ENCODE peak calls at places on chromosomes 16 and 17, in four cellular contexts. One of them, this sample, is unnamed.

GRCh38 chr17:8803531-8804416 is 4.6 kb upstream of the MFSD6L start:
- DNase-seq in effector memory CD4-positive, alpha-beta T cell: no peak
- DNase-seq in heart right ventricle: no peak
- DNase-seq in stimulated activated CD4-positive, alpha-beta T cell treated with anti-CD3 and anti-CD28 coated beads, Interleukin-12 subunit alpha, Interleukin-12 subunit beta, amount 100 ng/mL, for 4 hours: no peak
- DNase-seq in this sample: no peak

GRCh38 chr16:24337013-24337412 is 80.9 kb downstream of the CACNG3 start:
- DNase-seq in stimulated activated CD4-positive, alpha-beta T cell treated with anti-CD3 and anti-CD28 coated beads, Interleukin-12 subunit alpha, Interleukin-12 subunit beta, amount 100 ng/mL, for 4 hours: no peak
- DNase-seq in effector memory CD4-positive, alpha-beta T cell: no peak
- DNase-seq in heart right ventricle: no peak
- DNase-seq in this sample: no peak

GRCh38 chr17:50806141-50806643 is 29.2 kb upstream of the WFIKKN2 start:
- DNase-seq in stimulated activated CD4-positive, alpha-beta T cell treated with anti-CD3 and anti-CD28 coated beads, Interleukin-12 subunit alpha, Interleukin-12 subunit beta, amount 100 ng/mL, for 4 hours: no peak
- DNase-seq in effector memory CD4-positive, alpha-beta T cell: no peak
- DNase-seq in heart right ventricle: no peak
- DNase-seq in this sample: peak; percentile 39

GRCh38 chr16:27286446-27286845 is 17.9 kb upstream of the NSMCE1 start:
- DNase-seq in heart right ventricle: no peak
- DNase-seq in stimulated activated CD4-positive, alpha-beta T cell treated with anti-CD3 and anti-CD28 coated beads, Interleukin-12 subunit alpha, Interleukin-12 subunit beta, amount 100 ng/mL, for 4 hours: no peak
- DNase-seq in effector memory CD4-positive, alpha-beta T cell: no peak
- DNase-seq in this sample: no peak

GRCh38 chr17:909642-910323 is 69.8 kb downstream of the NXN start:
- DNase-seq in effector memory CD4-positive, alpha-beta T cell: no peak
- DNase-seq in heart right ventricle: no peak
- DNase-seq in stimulated activated CD4-positive, alpha-beta T cell treated with anti-CD3 and anti-CD28 coated beads, Interleukin-12 subunit alpha, Interleukin-12 subunit beta, amount 100 ng/mL, for 4 hours: no peak
- DNase-seq in this sample: peak; percentile 61

GRCh38 chr17:79950306-79950705 is 85.4 kb downstream of the TBC1D16 start:
- DNase-seq in effector memory CD4-positive, alpha-beta T cell: no peak
- DNase-seq in stimulated activated CD4-positive, alpha-beta T cell treated with anti-CD3 and anti-CD28 coated beads, Interleukin-12 subunit alpha, Interleukin-12 subunit beta, amount 100 ng/mL, for 4 hours: no peak
- DNase-seq in heart right ventricle: no peak
- DNase-seq in this sample: no peak

GRCh38 chr17:61387511-61388305 is 11.9 kb upstream of the TBX2 start:
- DNase-seq in stimulated activated CD4-positive, alpha-beta T cell treated with anti-CD3 and anti-CD28 coated beads, Interleukin-12 subunit alpha, Interleukin-12 subunit beta, amount 100 ng/mL, for 4 hours: no peak
- DNase-seq in heart right ventricle: no peak
- DNase-seq in effector memory CD4-positive, alpha-beta T cell: no peak
- DNase-seq in this sample: no peak

GRCh38 chr16:61730997-61731396 is 305.2 kb downstream of the CDH8 start:
- DNase-seq in stimulated activated CD4-positive, alpha-beta T cell treated with anti-CD3 and anti-CD28 coated beads, Interleukin-12 subunit alpha, Interleukin-12 subunit beta, amount 100 ng/mL, for 4 hours: no peak
- DNase-seq in effector memory CD4-positive, alpha-beta T cell: no peak
- DNase-seq in heart right ventricle: no peak
- DNase-seq in this sample: no peak

GRCh38 chr16:87963400-87963799 is 12.2 kb downstream of the BANP start:
- DNase-seq in stimulated activated CD4-positive, alpha-beta T cell treated with anti-CD3 and anti-CD28 coated beads, Interleukin-12 subunit alpha, Interleukin-12 subunit beta, amount 100 ng/mL, for 4 hours: peak; percentile 52
- DNase-seq in effector memory CD4-positive, alpha-beta T cell: peak; percentile 52
- DNase-seq in heart right ventricle: no peak
- DNase-seq in this sample: peak; percentile 45

GRCh38 chr16:67547423-67548264 is 14.7 kb upstream of the CTCF start:
- DNase-seq in stimulated activated CD4-positive, alpha-beta T cell treated with anti-CD3 and anti-CD28 coated beads, Interleukin-12 subunit alpha, Interleukin-12 subunit beta, amount 100 ng/mL, for 4 hours: no peak
- DNase-seq in heart right ventricle: no peak
- DNase-seq in effector memory CD4-positive, alpha-beta T cell: peak; percentile 46
- DNase-seq in this sample: peak; percentile 53

GRCh38 chr17:38922538-38923291 is 2.7 kb upstream of the LASP1NB start:
- DNase-seq in effector memory CD4-positive, alpha-beta T cell: no peak
- DNase-seq in heart right ventricle: peak; percentile 34
- DNase-seq in stimulated activated CD4-positive, alpha-beta T cell treated with anti-CD3 and anti-CD28 coated beads, Interleukin-12 subunit alpha, Interleukin-12 subunit beta, amount 100 ng/mL, for 4 hours: no peak
- DNase-seq in this sample: peak; percentile 77

GRCh38 chr16:4500283-4500682 is 24.1 kb downstream of the HMOX2 start:
- DNase-seq in effector memory CD4-positive, alpha-beta T cell: no peak
- DNase-seq in heart right ventricle: no peak
- DNase-seq in stimulated activated CD4-positive, alpha-beta T cell treated with anti-CD3 and anti-CD28 coated beads, Interleukin-12 subunit alpha, Interleukin-12 subunit beta, amount 100 ng/mL, for 4 hours: no peak
- DNase-seq in this sample: no peak

GRCh38 chr16:3797904-3798811 is 80.8 kb upstream of the TRAP1 start:
- DNase-seq in heart right ventricle: no peak
- DNase-seq in stimulated activated CD4-positive, alpha-beta T cell treated with anti-CD3 and anti-CD28 coated beads, Interleukin-12 subunit alpha, Interleukin-12 subunit beta, amount 100 ng/mL, for 4 hours: no peak
- DNase-seq in effector memory CD4-positive, alpha-beta T cell: no peak
- DNase-seq in this sample: no peak

GRCh38 chr17:45428050-45428953 is 4.4 kb downstream of the ARHGAP27 start:
- DNase-seq in effector memory CD4-positive, alpha-beta T cell: peak; percentile 63
- DNase-seq in stimulated activated CD4-positive, alpha-beta T cell treated with anti-CD3 and anti-CD28 coated beads, Interleukin-12 subunit alpha, Interleukin-12 subunit beta, amount 100 ng/mL, for 4 hours: peak; percentile 76
- DNase-seq in heart right ventricle: peak; percentile 76
- DNase-seq in this sample: peak; percentile 70

GRCh38 chr17:39108976-39109375 is 42.5 kb downstream of the PLXDC1 start:
- DNase-seq in heart right ventricle: no peak
- DNase-seq in effector memory CD4-positive, alpha-beta T cell: no peak
- DNase-seq in stimulated activated CD4-positive, alpha-beta T cell treated with anti-CD3 and anti-CD28 coated beads, Interleukin-12 subunit alpha, Interleukin-12 subunit beta, amount 100 ng/mL, for 4 hours: no peak
- DNase-seq in this sample: peak; percentile 43

GRCh38 chr16:27515874-27516353 is 33.8 kb downstream of the GTF3C1 start:
- DNase-seq in stimulated activated CD4-positive, alpha-beta T cell treated with anti-CD3 and anti-CD28 coated beads, Interleukin-12 subunit alpha, Interleukin-12 subunit beta, amount 100 ng/mL, for 4 hours: peak; percentile 14
- DNase-seq in effector memory CD4-positive, alpha-beta T cell: no peak
- DNase-seq in heart right ventricle: no peak
- DNase-seq in this sample: no peak

GRCh38 chr16:49800876-49801275 is 55.0 kb downstream of the ZNF423 start:
- DNase-seq in stimulated activated CD4-positive, alpha-beta T cell treated with anti-CD3 and anti-CD28 coated beads, Interleukin-12 subunit alpha, Interleukin-12 subunit beta, amount 100 ng/mL, for 4 hours: no peak
- DNase-seq in heart right ventricle: no peak
- DNase-seq in effector memory CD4-positive, alpha-beta T cell: no peak
- DNase-seq in this sample: no peak

GRCh38 chr16:70665113-70665694 is 18.8 kb downstream of the IL34 start:
- DNase-seq in heart right ventricle: no peak
- DNase-seq in stimulated activated CD4-positive, alpha-beta T cell treated with anti-CD3 and anti-CD28 coated beads, Interleukin-12 subunit alpha, Interleukin-12 subunit beta, amount 100 ng/mL, for 4 hours: no peak
- DNase-seq in effector memory CD4-positive, alpha-beta T cell: no peak
- DNase-seq in this sample: no peak

GRCh38 chr17:19397556-19398041 is 10.6 kb upstream of the MFAP4 start:
- DNase-seq in stimulated activated CD4-positive, alpha-beta T cell treated with anti-CD3 and anti-CD28 coated beads, Interleukin-12 subunit alpha, Interleukin-12 subunit beta, amount 100 ng/mL, for 4 hours: no peak
- DNase-seq in effector memory CD4-positive, alpha-beta T cell: no peak
- DNase-seq in heart right ventricle: no peak
- DNase-seq in this sample: no peak

GRCh38 chr16:67652578-67653130 is 7.4 kb downstream of the ACD start:
- DNase-seq in effector memory CD4-positive, alpha-beta T cell: no peak
- DNase-seq in stimulated activated CD4-positive, alpha-beta T cell treated with anti-CD3 and anti-CD28 coated beads, Interleukin-12 subunit alpha, Interleukin-12 subunit beta, amount 100 ng/mL, for 4 hours: no peak
- DNase-seq in heart right ventricle: peak; percentile 16
- DNase-seq in this sample: no peak

GRCh38 chr17:38418069-38418692 is 10.1 kb upstream of the ARHGAP23 start:
- DNase-seq in heart right ventricle: no peak
- DNase-seq in stimulated activated CD4-positive, alpha-beta T cell treated with anti-CD3 and anti-CD28 coated beads, Interleukin-12 subunit alpha, Interleukin-12 subunit beta, amount 100 ng/mL, for 4 hours: no peak
- DNase-seq in effector memory CD4-positive, alpha-beta T cell: no peak
- DNase-seq in this sample: peak; percentile 54